ENCODE peak calls at places on chromosomes 1 and 21, in five cellular contexts. V, O, B, S and T are unnamed samples.

GRCh38 chr1:41333146-41333784 is 28.0 kb upstream of the FOXO6 start:
- DNase-seq in B (peak), S (peak), O (no peak), V (no peak), T (peak)

GRCh38 chr1:35190784-35191183 is 2.2 kb downstream of the SFPQ start:
- DNase-seq in O (no peak), V (no peak), S (no peak), B (no peak), T (no peak)

GRCh38 chr1:110130113-110130591 is 17.9 kb downstream of the UBL4B start:
- DNase-seq in B (peak), V (no peak), S (no peak), O (no peak), T (no peak)

GRCh38 chr1:159177273-159177907 is 6.0 kb downstream of the CADM3 start:
- DNase-seq in O (no peak), S (peak), B (peak), V (no peak), T (peak)

GRCh38 chr1:84020151-84020550 is 21.2 kb upstream of the TTLL7 start:
- DNase-seq in S (no peak), V (no peak), B (no peak), O (no peak), T (no peak)

GRCh38 chr1:219666242-219666641 is 53.3 kb upstream of the ZC3H11B start:
- DNase-seq in V (no peak), O (no peak), B (no peak), S (peak), T (peak)

GRCh38 chr1:63674238-63674864 is 81.1 kb downstream of the PGM1 start:
- DNase-seq in S (peak), B (peak), O (peak), V (no peak), T (peak)

GRCh38 chr1:152162826-152163463 is 3.9 kb upstream of the RPTN start:
- DNase-seq in O (no peak), V (peak), S (peak), B (peak), T (peak)

GRCh38 chr1:220281159-220281574 is 8.9 kb upstream of the RAB3GAP2 start:
- DNase-seq in S (peak), O (no peak), V (no peak), B (no peak), T (peak)

GRCh38 chr1:175470078-175470477 is 273.3 kb downstream of the TNR start:
- DNase-seq in V (no peak), S (no peak), O (no peak), B (no peak), T (no peak)

GRCh38 chr1:202214089-202214843 is 20.7 kb downstream of the LGR6 start:
- DNase-seq in O (no peak), S (no peak), V (no peak), B (no peak), T (no peak)

GRCh38 chr1:171420810-171421209 is 64.5 kb upstream of the PRRC2C start:
- DNase-seq in B (no peak), V (no peak), O (no peak), S (no peak), T (no peak)

DNA sequence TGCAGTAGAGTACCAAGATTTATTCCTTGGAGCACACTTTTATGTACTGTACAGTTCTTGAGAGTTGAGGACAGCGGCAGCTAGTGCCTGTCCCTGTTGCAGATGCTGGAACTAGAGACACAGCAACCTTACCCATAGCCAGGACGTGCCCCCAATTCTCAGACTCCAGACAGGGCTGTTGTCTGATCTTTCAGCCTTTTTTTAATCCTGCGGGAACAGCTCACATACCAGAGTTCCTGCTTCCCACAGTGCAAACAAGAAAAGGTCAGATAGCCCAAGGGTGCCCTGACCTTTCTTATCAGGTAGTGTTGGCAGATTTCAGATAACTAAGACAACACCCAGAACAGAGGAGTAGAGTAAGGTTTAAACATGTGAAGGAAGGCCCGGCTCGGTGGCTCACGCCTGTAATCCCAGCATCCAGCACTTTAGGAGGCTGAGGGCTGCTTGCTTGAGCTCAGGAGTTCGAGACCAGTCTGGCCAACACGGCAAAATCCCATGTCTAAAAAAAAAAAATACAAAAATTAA is 78.5 kb downstream of the DOP1B start:
- DNase-seq in O (no peak), S (no peak), V (no peak), B (peak), T (peak)
- TF ChIP-seq CTCF in O (no peak), S (no peak), V (no peak), B (peak), T (no peak)

DNA sequence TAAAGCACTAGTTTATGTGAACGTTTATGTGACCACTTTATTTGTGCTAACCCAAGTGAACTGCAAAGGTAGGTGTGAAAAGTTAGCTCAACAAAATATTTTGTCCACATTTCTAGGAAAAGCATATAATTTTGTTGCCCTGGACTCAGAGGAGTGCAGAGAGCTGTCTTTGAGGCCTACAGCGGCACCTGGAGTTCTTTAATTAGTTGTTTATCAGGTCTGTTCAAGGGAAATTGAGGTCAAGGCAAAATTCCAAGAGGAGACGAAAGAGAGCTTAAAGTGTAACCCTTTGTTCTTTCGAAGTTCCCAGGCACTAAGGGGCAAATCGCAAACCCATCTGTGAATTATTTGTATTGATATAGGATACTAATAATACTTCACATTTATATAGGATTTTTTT is 1.4 kb downstream of the GIPC2 start:
- DNase-seq in V (no peak), B (no peak), O (no peak), S (no peak), T (no peak)
- H3K4me3 ChIP-seq in V (no peak), B (peak), O (no peak), S (no peak), T (no peak)

GRCh38 chr1:45573231-45573804 is 10.5 kb upstream of the NASP start:
- DNase-seq in V (no peak), S (no peak), B (no peak), O (no peak), T (no peak)
- TF ChIP-seq CTCF in V (peak), S (peak), B (no peak), O (no peak), T (no peak)

DNA sequence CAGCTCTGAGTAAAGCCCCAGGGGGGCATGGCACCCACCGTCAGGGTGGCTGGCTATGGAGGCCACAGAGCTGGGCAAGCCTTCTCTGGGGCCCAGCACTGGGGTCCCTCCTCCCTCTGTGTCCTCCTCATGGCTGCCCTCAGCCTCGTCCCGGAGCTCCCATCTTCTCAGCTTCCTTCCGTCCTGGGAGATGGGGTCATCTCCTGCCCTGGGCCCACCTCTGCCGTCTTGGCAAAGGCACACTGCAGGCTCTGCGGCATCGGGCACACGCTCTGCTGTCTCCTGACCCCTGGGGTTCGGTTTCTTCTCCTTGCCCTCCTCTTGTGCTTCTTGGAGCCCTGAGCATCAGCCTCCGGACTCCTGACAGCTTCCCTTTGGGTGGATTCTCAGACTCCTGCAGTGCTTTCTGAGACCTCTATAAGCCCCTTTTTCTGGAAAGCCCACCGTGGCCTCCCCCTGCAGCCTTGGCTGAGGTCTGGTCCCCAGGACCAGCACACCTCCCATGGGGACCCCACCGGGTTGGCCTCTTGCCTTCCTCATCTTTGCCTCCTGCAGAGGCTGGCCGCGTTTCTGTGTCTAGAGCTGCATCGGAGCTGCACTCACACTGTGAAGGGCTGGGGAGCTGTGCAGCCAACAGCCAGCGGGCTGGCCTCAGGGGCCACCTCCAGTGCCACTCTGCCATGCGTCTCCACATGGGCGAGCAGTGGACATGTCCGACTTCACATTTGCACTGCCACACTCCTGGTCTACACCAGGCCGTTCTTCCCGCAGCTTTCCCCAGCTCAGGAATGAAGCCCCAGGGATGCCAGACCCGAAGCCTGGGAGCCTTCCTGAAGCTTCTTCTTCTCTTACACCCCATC is 11.6 kb downstream of the UMODL1 start:
- DNase-seq in V (no peak), S (no peak), B (no peak), O (no peak), T (no peak)
- H3K4me3 ChIP-seq in V (no peak), S (no peak), B (no peak), O (no peak), T (no peak)

GRCh38 chr1:173669491-173669941 is at the start of gene ANKRD45:
- DNase-seq in S (peak), O (peak), V (no peak), B (no peak), T (peak)
- TF ChIP-seq CTCF in S (no peak), O (no peak), V (no peak), B (no peak), T (no peak)

GRCh38 chr1:198678901-198679329 is 40.1 kb downstream of the PTPRC start:
- DNase-seq in S (no peak), V (no peak), B (no peak), O (no peak), T (no peak)

GRCh38 chr1:198681831-198682756 is 43.3 kb downstream of the PTPRC start:
- DNase-seq in V (peak), O (peak), S (peak), B (no peak), T (peak)

GRCh38 chr1:198681247-198681646 is 42.4 kb downstream of the PTPRC start:
- DNase-seq in V (no peak), B (no peak), S (peak), O (no peak), T (no peak)

GRCh38 chr1:198679535-198680173 is 40.8 kb downstream of the PTPRC start:
- DNase-seq in S (no peak), O (no peak), V (no peak), B (no peak), T (no peak)

DNA sequence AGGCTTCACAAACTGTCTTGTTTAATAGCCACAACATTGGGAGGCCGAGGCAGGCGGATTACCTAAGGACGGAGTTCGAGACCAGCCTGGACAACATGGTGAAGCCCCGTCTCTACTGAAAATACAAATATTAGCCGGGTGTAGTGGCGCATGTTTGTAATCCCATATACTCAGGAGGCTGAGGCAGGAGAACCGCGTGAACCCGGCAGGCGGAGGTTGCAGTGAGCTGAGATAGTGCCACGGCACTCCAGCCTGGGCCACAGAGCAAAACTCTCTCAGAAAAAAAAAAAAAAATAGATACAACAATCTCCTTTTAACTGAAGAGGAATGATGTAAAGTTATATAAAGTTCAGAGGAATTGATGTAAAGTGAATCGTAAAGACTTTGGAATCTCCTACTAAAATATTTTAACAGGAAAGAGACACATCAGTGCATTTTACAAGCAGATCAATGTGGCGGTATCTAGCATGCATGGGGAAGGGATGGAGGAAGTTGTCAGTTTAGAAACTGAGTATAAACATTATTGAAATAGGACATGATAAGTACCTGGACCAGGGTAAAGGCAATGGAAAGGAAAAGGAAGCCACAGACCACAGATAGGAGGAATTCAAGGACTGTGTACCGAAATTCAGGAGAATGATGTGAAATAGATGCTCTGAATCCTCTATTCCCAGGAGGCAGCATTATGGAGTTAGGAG is 41.5 kb downstream of the PTPRC start:
- DNase-seq in B (no peak), V (no peak), O (no peak), S (no peak), T (no peak)
- H3K4me3 ChIP-seq in B (no peak), V (no peak), O (no peak), S (no peak), T (no peak)

GRCh38 chr1:23854568-23854967 is 13.5 kb downstream of the FUCA1 start:
- DNase-seq in O (no peak), V (no peak), S (no peak), B (peak), T (peak)
- TF ChIP-seq CTCF in O (no peak), V (peak), S (peak), B (peak), T (peak)

GRCh38 chr1:158149175-158149574 is 31.5 kb upstream of the CD1D start:
- DNase-seq in V (no peak), O (peak), B (no peak), S (no peak), T (peak)

GRCh38 chr1:158148458-158148857 is 32.2 kb upstream of the CD1D start:
- DNase-seq in S (no peak), O (no peak), V (no peak), B (no peak), T (no peak)

GRCh38 chr1:158146165-158146564 is 34.5 kb upstream of the CD1D start:
- DNase-seq in S (peak), V (no peak), O (no peak), B (no peak), T (peak)

GRCh38 chr1:158146739-158147138 is 34.0 kb upstream of the CD1D start:
- DNase-seq in O (no peak), V (no peak), S (no peak), B (no peak), T (peak)

GRCh38 chr1:158147396-158148353 is 33.0 kb upstream of the CD1D start:
- DNase-seq in O (no peak), S (no peak), V (no peak), B (no peak), T (no peak)
- H3K4me3 ChIP-seq in O (no peak), S (no peak), V (no peak), B (no peak), T (no peak)